ENCODE peak calls at places on chromosomes 13 and 19, in four cellular contexts. I is CD4-positive, alpha-beta memory T cell; S is Caco-2; F is CD4-positive, CD25-positive, alpha-beta regulatory T cell. G is an unnamed sample.

GRCh38 chr13:50646070-50646469 is 197.4 kb downstream of the DLEU7 start:
- DNase-seq in I (no peak), S (no peak), F (no peak), G (no peak)

GRCh38 chr13:109810761-109811510 is 24.6 kb upstream of the IRS2 start:
- DNase-seq in I (no peak), S (no peak), F (no peak), G (no peak)

GRCh38 chr13:37039908-37040307 is 19.6 kb downstream of the SUPT20H start:
- DNase-seq in I (no peak), S (no peak), F (no peak), G (no peak)

GRCh38 chr13:71906438-71906837 is 39.4 kb upstream of the DACH1 start:
- DNase-seq in I (no peak), S (no peak), F (no peak), G (no peak)

GRCh38 chr19:5936308-5936980 is 22.4 kb downstream of the CAPS start:
- DNase-seq in I (no peak), S (no peak), F (no peak), G (no peak)

GRCh38 chr13:97274782-97275252 is 52.7 kb downstream of the MBNL2 start:
- DNase-seq in I (no peak), S (no peak), F (no peak), G (no peak)

GRCh38 chr13:61414136-61414535 is 1.5 kb downstream of the PCDH20 start:
- DNase-seq in I (no peak), S (no peak), F (no peak), G (no peak)

GRCh38 chr19:30209617-30210600 is 162.3 kb upstream of the ZNF536 start:
- DNase-seq in I (no peak), S (no peak), F (no peak), G (peak)

GRCh38 chr19:28920269-28921066 is 292.5 kb downstream of the UQCRFS1 start:
- DNase-seq in I (no peak), S (no peak), F (no peak), G (no peak)

GRCh38 chr13:88376762-88377388 is 705.7 kb downstream of the SLITRK5 start:
- DNase-seq in I (no peak), S (no peak), F (no peak), G (no peak)

GRCh38 chr13:108656742-108657141 is 27.3 kb downstream of the MYO16 start:
- DNase-seq in I (no peak), S (no peak), F (no peak), G (no peak)

GRCh38 chr13:112261924-112262323 is 114.2 kb upstream of the SPACA7 start:
- DNase-seq in I (no peak), S (no peak), F (no peak), G (no peak)

GRCh38 chr19:50890422-50891252 is 17.4 kb downstream of the KLK2 start:
- DNase-seq in I (no peak), S (no peak), F (no peak), G (no peak)

GRCh38 chr19:43152217-43152616 is 34.1 kb downstream of the PSG5 start:
- DNase-seq in I (no peak), S (no peak), F (no peak), G (no peak)

GRCh38 chr13:63117710-63118109 is 1702.1 kb upstream of the PCDH20 start:
- DNase-seq in I (no peak), S (no peak), F (no peak), G (no peak)

GRCh38 chr19:38656171-38656981 is 8.9 kb downstream of the ACTN4 start:
- DNase-seq in I (peak), S (no peak), F (peak), G (no peak)

GRCh38 chr19:42469311-42470239 is 26.8 kb upstream of the CXCL17 start:
- DNase-seq in I (no peak), S (no peak), F (no peak), G (peak)

GRCh38 chr19:2239173-2239572 is 2.5 kb downstream of the SF3A2 start:
- DNase-seq in I (no peak), S (no peak), F (no peak), G (no peak)

GRCh38 chr19:54633401-54633800 is 3.1 kb downstream of the LILRB1 start:
- DNase-seq in I (no peak), S (no peak), F (no peak), G (no peak)

GRCh38 chr13:39012608-39013007 is 22.0 kb upstream of the STOML3 start:
- DNase-seq in I (no peak), S (no peak), F (no peak), G (no peak)

GRCh38 chr19:10868872-10869547 is 2.3 kb upstream of the CARM1 start:
- DNase-seq in I (no peak), S (no peak), F (no peak), G (no peak)

GRCh38 chr13:30766957-30767603 is 31.7 kb downstream of the ALOX5AP start:
- DNase-seq in I (peak), S (peak), F (no peak), G (no peak)

GRCh38 chr19:58558623-58559274 is 338 bp upstream of the UBE2M start:
- DNase-seq in I (peak), S (peak), F (peak), G (peak)

GRCh38 chr19:13118424-13119193 is 545 bp downstream of the NACC1 start:
- DNase-seq in I (no peak), S (peak), F (peak), G (peak)

GRCh38 chr19:3420909-3421619 is 54.7 kb downstream of the NFIC start:
- DNase-seq in I (no peak), S (no peak), F (no peak), G (no peak)

GRCh38 chr13:48110930-48111721 is 16.2 kb upstream of the MED4 start:
- DNase-seq in I (no peak), S (no peak), F (no peak), G (no peak)

GRCh38 chr19:32349724-32350475 is 4.5 kb downstream of the ZNF507 start:
- DNase-seq in I (no peak), S (no peak), F (no peak), G (no peak)

GRCh38 chr13:19910336-19911072 is 47.1 kb upstream of the ZMYM5 start:
- DNase-seq in I (no peak), S (no peak), F (no peak), G (no peak)

GRCh38 chr19:14310055-14310454 is 71.2 kb upstream of the ADGRE5 start:
- DNase-seq in I (no peak), S (no peak), F (no peak), G (no peak)

GRCh38 chr13:109743706-109744453 is 42.5 kb downstream of the IRS2 start:
- DNase-seq in I (no peak), S (peak), F (no peak), G (no peak)

GRCh38 chr19:3665681-3666544 is 34.4 kb downstream of the PIP5K1C start:
- DNase-seq in I (peak), S (no peak), F (peak), G (peak)

GRCh38 chr13:24066405-24067292 is 93.9 kb upstream of the SPATA13 start:
- DNase-seq in I (no peak), S (no peak), F (no peak), G (no peak)

GRCh38 chr13:94596575-94596971 is 621 bp upstream of the TGDS start:
- DNase-seq in I (no peak), S (no peak), F (no peak), G (no peak)

GRCh38 chr13:19713186-19713965 is 69.4 kb downstream of the PSPC1 start:
- DNase-seq in I (no peak), S (no peak), F (no peak), G (no peak)

GRCh38 chr19:34269489-34269888 is 15.1 kb downstream of the GARRE1 start:
- DNase-seq in I (no peak), S (no peak), F (no peak), G (peak)
- H3K4me3 ChIP-seq in I (no peak), S (no peak), F (peak), G (peak)

GRCh38 chr13:21435231-21435630 is 23.9 kb downstream of the ZDHHC20 start:
- DNase-seq in I (no peak), S (no peak), F (no peak), G (no peak)

GRCh38 chr13:21436582-21436981 is 22.5 kb downstream of the ZDHHC20 start:
- DNase-seq in I (no peak), S (no peak), F (no peak), G (no peak)

GRCh38 chr13:21434588-21434987 is 24.5 kb downstream of the ZDHHC20 start:
- DNase-seq in I (no peak), S (no peak), F (no peak), G (no peak)

GRCh38 chr13:21435710-21436151 is 23.4 kb downstream of the ZDHHC20 start:
- DNase-seq in I (peak), S (no peak), F (peak), G (no peak)
- H3K4me3 ChIP-seq in I (no peak), S (no peak), F (peak), G (no peak)

DNA sequence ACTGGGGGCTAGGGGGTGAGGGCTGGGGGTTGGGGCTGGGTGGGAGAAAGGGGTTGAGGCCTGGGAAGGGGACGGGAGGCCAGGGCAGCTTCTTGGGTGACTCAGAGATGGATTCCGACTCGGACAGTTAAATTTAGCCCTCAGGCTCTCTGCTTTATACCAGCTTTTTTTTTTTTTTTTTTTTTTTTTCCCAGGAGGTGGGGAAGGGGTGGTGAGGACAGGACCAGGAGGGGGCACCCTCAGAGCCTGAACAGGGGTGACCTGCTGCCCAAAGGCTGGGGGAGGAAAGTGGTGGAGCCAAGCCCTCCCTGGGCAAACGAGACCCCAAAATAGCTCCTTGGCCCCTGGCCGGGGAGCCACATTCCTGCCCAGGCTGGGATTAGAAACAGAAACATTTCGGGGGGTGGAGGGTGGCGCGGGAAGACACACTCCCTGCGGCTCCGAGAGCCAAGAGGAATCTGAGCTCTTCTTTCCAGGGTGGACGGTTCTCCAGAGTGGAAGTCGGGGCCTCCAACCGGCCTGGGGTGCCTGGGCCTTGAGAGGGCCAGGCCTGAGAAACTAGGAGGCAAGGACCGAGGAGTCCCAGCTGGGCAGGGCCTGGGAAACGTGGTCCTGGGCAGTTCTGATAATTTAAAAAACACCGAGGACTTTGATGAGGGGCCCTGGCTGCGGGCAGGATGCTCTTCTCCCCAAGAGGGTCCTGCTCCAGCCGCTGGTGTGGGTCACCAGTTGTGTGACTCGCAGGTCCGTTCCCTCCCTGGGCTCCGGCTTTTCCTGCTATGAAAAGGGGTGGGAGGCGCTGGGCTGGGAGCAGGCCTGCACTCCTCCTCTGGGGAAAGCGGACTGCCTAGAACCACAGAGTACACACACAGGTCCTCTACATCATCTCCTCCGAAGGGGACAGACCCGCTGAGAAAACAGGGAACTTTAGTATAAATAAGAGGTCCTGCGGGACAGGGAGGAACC is 813 bp upstream of the DMPK start:
- DNase-seq in I (no peak), S (no peak), F (no peak), G (no peak)
- H3K4me3 ChIP-seq in I (no peak), S (no peak), F (no peak), G (no peak)

DNA sequence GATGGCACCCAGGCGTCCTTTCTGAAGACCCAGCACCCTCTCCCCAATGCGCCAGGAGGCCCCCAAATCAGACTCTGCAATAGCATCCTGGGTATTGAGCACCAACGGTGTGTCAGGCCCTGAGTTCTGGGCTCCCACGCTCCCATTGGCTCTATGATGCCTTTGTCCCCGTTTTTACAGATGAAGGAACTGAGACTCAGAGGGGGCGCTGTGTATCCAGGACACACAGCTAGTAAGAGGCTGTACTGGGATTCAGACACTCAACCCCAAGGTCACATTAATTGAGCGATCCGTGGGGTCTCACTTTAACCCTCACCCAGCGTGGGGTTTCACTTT is 42.5 kb downstream of the CYP4F22 start:
- DNase-seq in I (no peak), S (no peak), F (no peak), G (no peak)
- H3K4me3 ChIP-seq in I (peak), S (no peak), F (peak), G (no peak)

DNA sequence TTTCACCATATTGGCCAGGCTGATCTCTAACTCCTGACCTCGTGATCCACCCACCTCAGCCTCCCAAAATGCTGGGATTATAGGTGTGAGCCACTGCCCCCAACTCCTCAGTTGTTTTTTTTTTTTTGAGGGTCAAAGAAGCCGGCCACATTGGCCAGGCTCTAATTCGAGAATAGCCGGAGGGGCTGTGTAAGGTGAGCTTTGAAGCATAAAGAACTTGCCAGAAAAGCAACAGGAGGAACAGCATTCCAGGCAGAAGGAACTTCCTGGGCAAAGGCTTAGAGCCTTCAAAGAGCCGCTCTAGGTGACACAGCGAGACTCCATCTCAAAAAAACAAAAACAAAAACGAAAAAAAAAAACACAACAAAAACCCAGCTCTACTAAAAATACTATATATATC is 1.2 kb upstream of the BABAM1 start:
- DNase-seq in I (no peak), S (no peak), F (no peak), G (no peak)
- H3K4me3 ChIP-seq in I (no peak), S (no peak), F (no peak), G (peak)